ENCODE peak calls at places on chromosome 14, in six cellular contexts. G, L, F, N, T and U are unnamed samples. For H3K4me1, the result is how much of the 10 kb centered on the place peaks cover.

GRCh38 chr14:82159624-82160023 is 626.0 kb upstream of the SEL1L start:
- DNase-seq in G (no peak), L (no peak), F (no peak), N (no peak), T (no peak), U (no peak)

GRCh38 chr14:28113311-28113710 is 653.3 kb upstream of the FOXG1 start:
- DNase-seq in G (no peak), L (no peak), F (no peak), N (no peak), T (no peak), U (no peak)

GRCh38 chr14:51244591-51244990 is 4.5 kb downstream of the TMX1 start:
- DNase-seq in G (no peak), L (no peak), F (no peak), N (no peak), T (no peak), U (no peak)

GRCh38 chr14:74207943-74208342 is 31.3 kb upstream of the VSX2 start:
- DNase-seq in G (no peak), L (no peak), F (no peak), N (no peak), T (peak), U (no peak)

GRCh38 chr14:50786821-50787464 is 44.0 kb downstream of the NIN start:
- DNase-seq in G (no peak), L (no peak), F (no peak), N (no peak), T (no peak), U (no peak)

GRCh38 chr14:85344847-85345591 is 184.9 kb upstream of the FLRT2 start:
- DNase-seq in G (no peak), L (no peak), F (no peak), N (no peak), T (no peak), U (no peak)

GRCh38 chr14:60650382-60650961 is 1.2 kb upstream of the SIX1 start:
- DNase-seq in G (peak), L (no peak), F (no peak), N (no peak), T (no peak), U (no peak)

GRCh38 chr14:65070710-65071033 is 31.6 kb downstream of the MAX start:
- DNase-seq in G (peak), L (no peak), F (no peak), N (no peak), T (no peak), U (no peak)

GRCh38 chr14:37622231-37622923 is 26.9 kb downstream of the TTC6 start:
- DNase-seq in G (no peak), L (no peak), F (no peak), N (no peak), T (no peak), U (no peak)

GRCh38 chr14:67441672-67442071 is 29.7 kb upstream of the PLEK2 start:
- DNase-seq in G (no peak), L (no peak), F (no peak), N (no peak), T (no peak), U (no peak)

GRCh38 chr14:65303185-65303901 is 109.2 kb upstream of the FUT8 start:
- DNase-seq in G (peak), L (no peak), F (no peak), N (no peak), T (no peak), U (no peak)

GRCh38 chr14:77052281-77053044 is 24.0 kb upstream of the IRF2BPL start:
- DNase-seq in G (no peak), L (no peak), F (no peak), N (no peak), T (no peak), U (peak)

GRCh38 chr14:85948163-85948562 is 418.2 kb downstream of the FLRT2 start:
- DNase-seq in G (no peak), L (no peak), F (no peak), N (no peak), T (no peak), U (no peak)

GRCh38 chr14:77014004-77014604 is 14.4 kb downstream of the IRF2BPL start:
- DNase-seq in G (peak), L (no peak), F (peak), N (peak), T (no peak), U (peak)

GRCh38 chr14:39109893-39110715 is 4.0 kb upstream of the GEMIN2 start:
- DNase-seq in G (no peak), L (no peak), F (no peak), N (no peak), T (no peak), U (no peak)

GRCh38 chr14:28412076-28412475 is 354.5 kb upstream of the FOXG1 start:
- DNase-seq in G (no peak), L (no peak), F (no peak), N (no peak), T (no peak), U (no peak)

GRCh38 chr14:103698380-103699260 is 16.6 kb downstream of the XRCC3 start:
- DNase-seq in G (no peak), L (peak), F (no peak), N (no peak), T (no peak), U (no peak)

GRCh38 chr14:67650694-67651093 is 23.7 kb downstream of the VTI1B start:
- DNase-seq in G (peak), L (no peak), F (no peak), N (no peak), T (no peak), U (no peak)

GRCh38 chr14:80965041-80965440 is 9.6 kb downstream of the TSHR start:
- DNase-seq in G (no peak), L (no peak), F (no peak), N (no peak), T (no peak), U (no peak)

GRCh38 chr14:95520346-95520745 is 3.9 kb upstream of the SYNE3 start:
- DNase-seq in G (no peak), L (no peak), F (no peak), N (no peak), T (no peak), U (no peak)

GRCh38 chr14:95521001-95521400 is 4.6 kb upstream of the SYNE3 start:
- DNase-seq in G (no peak), L (no peak), F (no peak), N (no peak), T (no peak), U (no peak)

GRCh38 chr14:95522116-95522515 is 5.7 kb upstream of the SYNE3 start:
- DNase-seq in G (no peak), L (no peak), F (no peak), N (no peak), T (no peak), U (no peak)

GRCh38 chr14:95518045-95518751 is 1.7 kb upstream of the SYNE3 start:
- DNase-seq in G (peak), L (peak), F (no peak), N (no peak), T (no peak), U (no peak)

DNA sequence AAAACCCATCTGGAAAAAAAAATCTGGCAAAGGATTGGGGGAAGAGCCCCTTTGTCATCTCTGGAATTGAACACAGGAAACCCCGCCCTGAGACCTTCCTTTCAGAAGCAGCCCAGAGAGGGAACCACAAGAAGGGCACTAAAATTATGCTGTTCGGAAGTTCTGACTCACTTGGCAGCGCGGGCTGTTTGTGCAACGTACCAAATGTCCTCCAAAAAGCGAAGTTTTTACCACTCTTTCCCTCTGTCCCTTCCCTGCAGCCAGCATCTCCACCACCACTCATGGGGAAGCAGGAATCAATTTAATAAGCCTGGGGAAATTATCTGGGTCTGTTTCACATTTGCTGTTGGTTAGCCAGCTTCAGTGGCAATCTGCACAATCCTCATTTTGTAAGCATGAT is 3.2 kb upstream of the SYNE3 start:
- DNase-seq in G (peak), L (peak), F (peak), N (peak), T (peak), U (peak)
- TF ChIP-seq POLR2A in G (no peak), L (no peak), F (no peak), N (no peak), T (no peak), U (no peak)

GRCh38 chr14:100383727-100384158 is 60.6 kb downstream of the SLC25A47 start:
- DNase-seq in G (peak), L (peak), F (peak), N (peak), T (no peak), U (peak)
- TF ChIP-seq CTCF in G (peak), L (peak), F (peak), N (peak), T (peak), U (peak)

GRCh38 chr14:96056509-96057422 is 17.6 kb downstream of the C14orf132 start:
- DNase-seq in G (no peak), L (peak), F (no peak), N (no peak), T (no peak), U (no peak)

GRCh38 chr14:96054661-96055060 is 15.5 kb downstream of the C14orf132 start:
- DNase-seq in G (no peak), L (no peak), F (no peak), N (no peak), T (no peak), U (no peak)

GRCh38 chr14:96057738-96058137 is 18.6 kb downstream of the C14orf132 start:
- DNase-seq in G (no peak), L (peak), F (no peak), N (no peak), T (no peak), U (no peak)

GRCh38 chr14:96055065-96055752 is 16.0 kb downstream of the C14orf132 start:
- DNase-seq in G (peak), L (peak), F (no peak), N (no peak), T (no peak), U (no peak)

GRCh38 chr14:96055753-96056508 is 16.8 kb downstream of the C14orf132 start:
- DNase-seq in G (no peak), L (peak), F (no peak), N (no peak), T (no peak), U (no peak)
- H3K4me1 ChIP-seq in G (under half), L (under half), F (under half), N (under half), T (under half), U (under half)

GRCh38 chr14:53952533-53952932 is 4.1 kb downstream of the BMP4 start:
- DNase-seq in G (no peak), L (no peak), F (no peak), N (no peak), T (no peak), U (no peak)

GRCh38 chr14:53954551-53955233 is 1.9 kb downstream of the BMP4 start:
- DNase-seq in G (peak), L (peak), F (peak), N (peak), T (no peak), U (peak)

GRCh38 chr14:53953828-53954550 is 2.6 kb downstream of the BMP4 start:
- DNase-seq in G (peak), L (peak), F (peak), N (peak), T (no peak), U (peak)

GRCh38 chr14:53951661-53952265 is 4.9 kb downstream of the BMP4 start:
- DNase-seq in G (no peak), L (no peak), F (no peak), N (no peak), T (no peak), U (no peak)

DNA sequence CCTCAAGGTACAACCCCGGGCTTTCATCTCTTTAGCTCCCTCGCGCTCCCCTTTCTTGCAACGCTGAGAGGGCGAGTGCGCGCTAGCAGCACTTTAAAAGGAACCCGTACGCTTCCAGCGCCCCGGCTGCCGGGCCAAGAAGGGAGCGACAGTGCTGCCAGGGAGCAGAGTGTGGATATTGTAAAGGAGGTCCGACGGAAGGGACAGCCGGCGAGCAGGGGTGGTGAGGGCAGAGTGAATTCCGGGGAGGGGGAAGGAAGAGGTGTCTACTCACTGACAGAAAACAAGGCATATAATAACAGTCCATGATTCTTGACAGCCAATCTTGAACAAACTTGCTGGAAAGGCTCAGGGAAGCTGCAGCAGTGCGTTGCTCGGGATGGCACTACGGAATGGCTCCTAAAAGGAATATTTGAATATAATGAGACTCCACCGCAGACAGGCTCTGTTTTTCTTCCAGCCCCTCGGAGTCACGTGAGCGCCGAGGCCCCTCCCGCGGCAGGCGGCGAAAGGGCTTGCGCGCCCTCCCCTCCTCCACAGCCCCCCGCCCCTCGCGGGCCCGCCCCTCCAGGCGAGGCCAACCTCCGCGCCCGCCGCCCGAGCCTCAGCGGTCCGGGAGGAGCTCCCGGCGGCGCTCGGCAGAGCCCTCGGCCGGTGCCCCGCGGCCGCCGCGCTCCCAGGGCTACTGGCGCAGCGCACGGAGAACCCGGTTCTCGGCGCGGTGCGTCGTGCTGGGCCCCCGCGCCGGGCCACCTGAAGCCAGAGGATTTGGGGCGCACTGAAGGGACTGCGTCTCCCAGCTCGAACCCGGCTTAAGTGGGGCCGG is 3.4 kb downstream of the BMP4 start:
- DNase-seq in G (peak), L (peak), F (peak), N (peak), T (no peak), U (peak)
- TF ChIP-seq POLR2A in G (no peak), L (no peak), F (peak), N (peak), T (peak), U (peak)